ENCODE peak calls at places on chromosomes 1 and 21, in five cellular contexts. O is stomach, I is DND-41, N is progenitor cell of endocrine pancreas, Z is RWPE1. E is an unnamed sample.

GRCh38 chr1:223363856-223364684 is at the start of gene SUSD4:
- DNase-seq in O (peak; percentile 82), I (peak; percentile 81), N (peak; percentile 59), Z (peak; percentile 31), E (peak; percentile 21)

GRCh38 chr1:62311473-62311943 is 7.7 kb downstream of the KANK4 start:
- DNase-seq in O (no peak), I (no peak), N (no peak), Z (no peak), E (no peak)

GRCh38 chr1:233107130-233107529 is 156.7 kb downstream of the NTPCR start:
- DNase-seq in O (no peak), I (no peak), N (no peak), Z (no peak), E (no peak)

GRCh38 chr1:214566158-214567104 is 15.0 kb upstream of the PTPN14 start:
- DNase-seq in O (no peak), I (no peak), N (no peak), Z (peak; percentile 62), E (no peak)

GRCh38 chr1:90488451-90488850 is 228.7 kb downstream of the BARHL2 start:
- DNase-seq in O (no peak), I (no peak), N (no peak), Z (no peak), E (no peak)

GRCh38 chr1:94118013-94118412 is 2.9 kb downstream of the ABCA4 start:
- DNase-seq in O (no peak), I (no peak), N (no peak), Z (no peak), E (no peak)

GRCh38 chr1:174720618-174721017 is 272.9 kb downstream of the GPR52 start:
- DNase-seq in O (no peak), I (no peak), N (no peak), Z (no peak), E (no peak)

GRCh38 chr1:180630408-180631196 is 1.2 kb upstream of the XPR1 start:
- DNase-seq in O (no peak), I (no peak), N (no peak), Z (no peak), E (no peak)

GRCh38 chr1:32825181-32825580 is 7.7 kb downstream of the S100PBP start:
- DNase-seq in O (no peak), I (no peak), N (no peak), Z (no peak), E (no peak)

GRCh38 chr1:27719286-27720251 is 6.2 kb upstream of the FAM76A start:
- DNase-seq in O (no peak), I (no peak), N (no peak), Z (peak; percentile 14), E (no peak)

GRCh38 chr21:45887121-45887611 is 94.4 kb upstream of the COL6A1 start:
- DNase-seq in O (no peak), I (no peak), N (no peak), Z (no peak), E (no peak)

GRCh38 chr1:183544598-183545297 is 45.5 kb downstream of the NCF2 start:
- DNase-seq in O (peak; percentile 46), I (no peak), N (no peak), Z (no peak), E (no peak)

GRCh38 chr1:6350416-6351088 is 43.0 kb downstream of the ACOT7 start:
- DNase-seq in O (peak; percentile 93), I (no peak), N (no peak), Z (peak; percentile 91), E (no peak)

GRCh38 chr21:46009951-46010655 is 28.5 kb downstream of the COL6A1 start:
- DNase-seq in O (peak; percentile 17), I (no peak), N (no peak), Z (no peak), E (no peak)

GRCh38 chr1:224929335-224930237 is at the start of gene DNAH14:
- DNase-seq in O (peak; percentile 84), I (peak; percentile 41), N (peak; percentile 77), Z (peak; percentile 64), E (no peak)

GRCh38 chr1:158095737-158096335 is 84.9 kb upstream of the CD1D start:
- DNase-seq in O (no peak), I (peak; percentile 56), N (no peak), Z (peak; percentile 46), E (no peak)

GRCh38 chr1:212584092-212584886 is 24.3 kb upstream of the ATF3 start:
- DNase-seq in O (no peak), I (no peak), N (no peak), Z (no peak), E (no peak)

GRCh38 chr1:113943028-113943811 is 14.1 kb downstream of the HIPK1 start:
- DNase-seq in O (no peak), I (no peak), N (no peak), Z (no peak), E (no peak)

GRCh38 chr21:46385846-46386725 is 62.1 kb downstream of the PCNT start:
- DNase-seq in O (no peak), I (no peak), N (no peak), Z (no peak), E (no peak)

GRCh38 chr1:22845536-22845935 is 127.1 kb downstream of the LACTBL1 start:
- DNase-seq in O (no peak), I (no peak), N (no peak), Z (no peak), E (no peak)

GRCh38 chr1:31510304-31510703 is 66.0 kb upstream of the TINAGL1 start:
- DNase-seq in O (no peak), I (no peak), N (no peak), Z (no peak), E (no peak)

GRCh38 chr1:110523011-110523410 is 4.0 kb upstream of the KCNA10 start:
- DNase-seq in O (no peak), I (no peak), N (no peak), Z (no peak), E (no peak)

GRCh38 chr1:156571959-156572662 is at the start of gene IQGAP3:
- DNase-seq in O (peak; percentile 90), I (peak; percentile 79), N (peak; percentile 77), Z (peak; percentile 94), E (peak; percentile 69)

GRCh38 chr1:224377676-224378006 is 21.0 kb downstream of the CNIH4 start:
- DNase-seq in O (no peak), I (no peak), N (no peak), Z (peak; percentile 41), E (no peak)

GRCh38 chr1:173330149-173330951 is 123.2 kb upstream of the TNFSF4 start:
- DNase-seq in O (no peak), I (no peak), N (no peak), Z (peak; percentile 53), E (no peak)

GRCh38 chr1:161962094-161962887 is 61.4 kb downstream of the OLFML2B start:
- DNase-seq in O (no peak), I (no peak), N (no peak), Z (peak; percentile 69), E (no peak)

GRCh38 chr1:117606608-117607261 is 887 bp downstream of the TENT5C start:
- DNase-seq in O (peak; percentile 56), I (peak; percentile 76), N (peak; percentile 25), Z (no peak), E (peak; percentile 47)

GRCh38 chr1:53631622-53632310 is 107.2 kb downstream of the GLIS1 start:
- DNase-seq in O (peak; percentile 14), I (no peak), N (no peak), Z (no peak), E (no peak)

GRCh38 chr1:114152211-114153050 is 1.2 kb downstream of the SYT6 start:
- DNase-seq in O (peak; percentile 37), I (no peak), N (peak; percentile 47), Z (peak; percentile 55), E (no peak)

GRCh38 chr1:209797978-209798639 is 7.8 kb downstream of the IRF6 start:
- DNase-seq in O (no peak), I (no peak), N (no peak), Z (no peak), E (no peak)
- TF ChIP-seq CTCF in O (no peak), I (no peak), N (peak; percentile 15), Z (no peak), E (no peak)

GRCh38 chr1:234612352-234613127 is 2.6 kb upstream of the IRF2BP2 start:
- DNase-seq in O (peak; percentile 95), I (peak; percentile 87), N (peak; percentile 51), Z (peak; percentile 93), E (peak; percentile 54)
- TF ChIP-seq CTCF in O (no peak), I (no peak), N (no peak), Z (no peak), E (no peak)

DNA sequence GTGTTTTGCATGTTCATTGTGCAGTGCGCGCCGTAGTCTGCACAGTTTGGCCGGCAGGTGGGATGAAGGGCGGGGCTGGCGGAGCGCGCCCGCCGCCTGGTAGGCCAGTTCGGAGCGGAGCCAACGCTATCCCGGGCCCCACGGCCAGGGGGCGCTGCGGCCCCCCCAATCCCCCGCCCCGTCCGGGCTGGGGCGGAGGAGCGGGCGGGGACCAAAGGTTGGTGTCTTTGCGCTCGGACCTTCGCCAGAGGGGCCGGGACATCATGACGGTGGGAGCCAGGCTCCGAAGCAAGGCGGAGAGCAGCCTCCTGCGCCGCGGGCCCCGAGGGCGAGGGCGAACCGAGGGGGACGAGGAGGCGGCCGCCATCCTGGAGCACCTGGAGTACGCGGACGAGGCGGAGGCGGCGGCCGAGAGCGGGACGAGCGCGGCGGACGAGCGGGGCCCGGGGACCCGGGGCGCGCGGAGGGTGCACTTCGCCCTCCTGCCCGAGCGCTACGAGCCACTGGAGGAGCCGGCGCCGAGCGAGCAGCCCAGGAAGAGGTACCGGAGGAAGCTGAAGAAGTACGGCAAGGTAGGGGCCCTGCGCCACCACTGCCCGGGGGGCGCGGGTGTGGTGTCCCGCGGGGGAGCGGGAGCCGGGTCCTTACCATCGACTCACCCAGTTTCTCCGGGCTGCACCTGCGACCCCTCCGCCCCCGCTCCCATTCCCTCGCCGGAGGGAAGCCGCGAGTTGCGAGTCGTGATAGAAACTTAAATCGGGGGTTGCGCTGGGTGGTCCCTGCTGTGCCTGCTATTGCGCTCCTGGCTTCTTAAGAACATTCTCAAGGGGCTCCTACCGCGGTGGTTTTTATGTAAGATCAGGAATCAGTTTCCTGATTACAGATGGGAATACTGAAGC is at the start of gene C1orf115:
- DNase-seq in O (peak; percentile 89), I (no peak), N (peak; percentile 93), Z (peak; percentile 95), E (peak; percentile 86)
- TF ChIP-seq CTCF in O (peak; percentile 99), I (no peak), N (peak; percentile 100), Z (peak; percentile 94), E (peak; percentile 90)

DNA sequence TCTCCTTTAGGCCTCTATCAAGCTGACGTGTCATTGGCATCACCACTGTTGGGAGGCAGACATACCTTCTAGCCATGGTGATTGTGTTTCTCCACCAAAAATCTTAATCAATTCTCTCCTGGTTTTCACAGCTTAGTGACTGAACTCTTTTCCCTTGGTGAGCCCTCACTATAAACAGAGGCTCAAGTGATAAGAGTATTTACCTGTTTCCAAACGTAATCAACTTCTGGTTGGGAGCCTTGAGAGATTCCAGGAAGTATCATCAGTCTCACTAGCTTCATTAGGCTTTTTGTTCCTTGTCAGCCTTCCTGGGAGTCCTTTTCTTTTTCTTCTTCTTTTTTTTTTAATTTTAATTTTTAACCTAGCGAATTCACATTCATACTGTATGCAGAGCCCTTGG is 33.8 kb upstream of the KCNQ4 start:
- DNase-seq in O (no peak), I (no peak), N (no peak), Z (no peak), E (no peak)
- TF ChIP-seq CTCF in O (no peak), I (no peak), N (no peak), Z (no peak), E (no peak)

GRCh38 chr1:41795205-41795762 is 123.4 kb downstream of the HIVEP3 start:
- DNase-seq in O (no peak), I (no peak), N (no peak), Z (peak; percentile 27), E (no peak)
- TF ChIP-seq CTCF in O (no peak), I (peak; percentile 15), N (no peak), Z (peak; percentile 32), E (no peak)

GRCh38 chr1:69700770-69701169 is 133.0 kb downstream of the LRRC7 start:
- DNase-seq in O (no peak), I (peak; percentile 4), N (no peak), Z (no peak), E (no peak)
- TF ChIP-seq CTCF in O (no peak), I (peak; percentile 40), N (peak; percentile 57), Z (no peak), E (no peak)